ENCODE peak calls at places on chromosomes 12 and 14, in nine cellular contexts. Q is uterus; J is SJSA1; H is fibroblast of lung; Z is IMR-90; L is ovary; P is CD8-positive, alpha-beta memory T cell; T is neuronal stem cell; B is endothelial cell of umbilical vein. M is an unnamed sample.

GRCh38 chr14:64726585-64726890 is 22.3 kb downstream of the PLEKHG3 start:
- DNase-seq in H (no peak), J (no peak), Z (peak; percentile 60), L (no peak), T (no peak), P (no peak), B (no peak), Q (peak; percentile 59), M (peak; percentile 64)

GRCh38 chr14:34562776-34563150 is 23.3 kb upstream of the EAPP start:
- DNase-seq in B (no peak), Q (no peak), P (no peak), T (no peak), L (no peak), J (no peak), H (no peak), Z (no peak), M (no peak)

GRCh38 chr12:24728366-24728765 is 220.5 kb downstream of the BCAT1 start:
- DNase-seq in H (peak; percentile 72), T (no peak), Z (peak; percentile 55), L (no peak), B (peak; percentile 31), Q (no peak), P (no peak), J (no peak), M (no peak)

GRCh38 chr14:26173581-26173980 is 424.3 kb downstream of the NOVA1 start:
- DNase-seq in Z (no peak), P (no peak), L (no peak), Q (no peak), J (no peak), B (no peak), H (peak; percentile 0), T (no peak), M (no peak)

GRCh38 chr12:127550271-127550670 is 716.7 kb upstream of the TMEM132C start:
- DNase-seq in J (peak; percentile 15), H (peak; percentile 5), Q (no peak), T (no peak), B (no peak), Z (peak; percentile 55), L (no peak), P (no peak), M (no peak)

GRCh38 chr12:75877588-75878381 is 153.8 kb downstream of the PHLDA1 start:
- DNase-seq in Q (no peak), B (peak; percentile 28), L (peak; percentile 50), H (peak; percentile 49), P (no peak), Z (peak; percentile 34), T (no peak), J (no peak), M (no peak)

GRCh38 chr14:97159124-97159523 is 361.9 kb downstream of the VRK1 start:
- DNase-seq in P (no peak), T (no peak), J (no peak), B (no peak), H (no peak), Q (no peak), L (no peak), Z (no peak), M (no peak)

GRCh38 chr12:52044284-52044983 is 6.8 kb upstream of the NR4A1 start:
- DNase-seq in H (peak; percentile 79), P (no peak), J (no peak), Z (no peak), Q (peak; percentile 93), B (peak; percentile 70), T (no peak), L (peak; percentile 92), M (no peak)

GRCh38 chr12:126936181-126936851 is 1330.7 kb upstream of the TMEM132C start:
- DNase-seq in P (no peak), T (no peak), L (no peak), B (no peak), H (no peak), Q (no peak), Z (no peak), J (no peak), M (no peak)

GRCh38 chr12:51833446-51834227 is 14.9 kb downstream of the FIGNL2 start:
- DNase-seq in Z (no peak), P (no peak), Q (no peak), J (no peak), B (no peak), H (no peak), L (no peak), T (no peak), M (no peak)

GRCh38 chr12:103392722-103393121 is 103.0 kb downstream of the C12orf42 start:
- DNase-seq in B (no peak), P (no peak), Z (no peak), Q (no peak), L (no peak), H (no peak), T (no peak), J (no peak), M (no peak)

GRCh38 chr12:109815225-109815624 is 18.0 kb downstream of the TRPV4 start:
- DNase-seq in B (no peak), Q (no peak), L (no peak), H (no peak), P (no peak), T (no peak), J (no peak), Z (no peak), M (no peak)

GRCh38 chr12:124698211-124698997 is 131.0 kb upstream of the NCOR2 start:
- DNase-seq in H (no peak), L (no peak), Q (no peak), B (no peak), Z (peak; percentile 19), J (peak; percentile 91), T (no peak), P (no peak), M (no peak)

GRCh38 chr12:43338848-43339526 is 213.0 kb downstream of the ADAMTS20 start:
- DNase-seq in T (peak; percentile 49), J (peak; percentile 17), P (no peak), H (peak; percentile 79), Z (peak; percentile 76), B (peak; percentile 86), Q (no peak), L (no peak), M (no peak)

DNA sequence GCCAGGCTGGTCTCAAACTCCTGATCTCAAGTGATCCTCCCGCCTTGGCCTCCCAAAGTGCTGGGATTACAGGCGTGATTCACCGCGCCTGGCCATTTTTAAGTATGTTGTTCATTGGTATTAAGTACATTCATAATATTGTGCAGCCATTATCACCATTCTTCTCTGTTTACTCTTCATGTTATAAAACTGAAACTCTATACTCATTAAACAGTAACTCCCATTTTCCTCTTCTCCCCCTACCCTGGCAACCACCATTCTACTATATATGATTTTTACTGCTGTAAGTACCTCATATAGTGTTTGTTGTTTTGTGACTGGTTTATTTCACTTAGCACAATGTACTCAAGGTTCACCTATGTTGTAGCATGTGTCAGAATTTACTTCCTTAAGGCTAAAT is 23.1 kb downstream of the METAP2 start:
- DNase-seq in J (no peak), H (no peak), P (no peak), Q (no peak), Z (no peak), B (no peak), L (no peak), T (no peak), M (no peak)
- H3K36me3 ChIP-seq in J (peaks cover 74% of the 10 kb centered on the region), H (no peaks in the 10 kb centered on the region), P (peaks cover 31% of the 10 kb centered on the region), Q (no peaks in the 10 kb centered on the region), Z (peaks cover 37% of the 10 kb centered on the region), B (peaks cover 26% of the 10 kb centered on the region), L (no peaks in the 10 kb centered on the region), T (peaks cover 10% of the 10 kb centered on the region), M (peaks cover 17% of the 10 kb centered on the region)

GRCh38 chr12:65827827-65828231 is 3.5 kb downstream of the HMGA2 start:
- DNase-seq in Q (no peak), T (no peak), B (peak; percentile 64), H (peak; percentile 63), L (no peak), Z (no peak), J (peak; percentile 99), P (no peak), M (no peak)

GRCh38 chr12:65824314-65824563 is at the start of gene HMGA2:
- DNase-seq in P (no peak), Q (no peak), T (peak; percentile 72), J (no peak), B (peak; percentile 83), L (peak; percentile 28), H (peak; percentile 89), Z (peak; percentile 84), M (no peak)

GRCh38 chr12:65825323-65825572 is 965 bp downstream of the HMGA2 start:
- DNase-seq in H (no peak), B (no peak), P (no peak), J (no peak), T (no peak), L (no peak), Q (no peak), Z (no peak), M (no peak)

GRCh38 chr12:65826513-65827171 is 2.4 kb downstream of the HMGA2 start:
- DNase-seq in T (no peak), J (peak; percentile 100), B (peak; percentile 74), H (peak; percentile 82), Q (no peak), Z (peak; percentile 67), P (no peak), L (no peak), M (no peak)

GRCh38 chr12:65825573-65826512 is 1.6 kb downstream of the HMGA2 start:
- DNase-seq in Z (peak; percentile 41), L (peak; percentile 18), Q (no peak), J (peak; percentile 99), H (peak; percentile 57), B (peak; percentile 67), P (no peak), T (peak; percentile 48), M (no peak)
- H3K27ac ChIP-seq in Z (peak overlapping the region; percentile 99), L (no peak overlapping the region), Q (no peak overlapping the region), J (peak overlapping the region; percentile 81), H (peak overlapping the region; percentile 93), B (peak overlapping the region; percentile 71), P (no peak overlapping the region), T (peak overlapping the region; percentile 99), M (peak overlapping the region; percentile 85)

DNA sequence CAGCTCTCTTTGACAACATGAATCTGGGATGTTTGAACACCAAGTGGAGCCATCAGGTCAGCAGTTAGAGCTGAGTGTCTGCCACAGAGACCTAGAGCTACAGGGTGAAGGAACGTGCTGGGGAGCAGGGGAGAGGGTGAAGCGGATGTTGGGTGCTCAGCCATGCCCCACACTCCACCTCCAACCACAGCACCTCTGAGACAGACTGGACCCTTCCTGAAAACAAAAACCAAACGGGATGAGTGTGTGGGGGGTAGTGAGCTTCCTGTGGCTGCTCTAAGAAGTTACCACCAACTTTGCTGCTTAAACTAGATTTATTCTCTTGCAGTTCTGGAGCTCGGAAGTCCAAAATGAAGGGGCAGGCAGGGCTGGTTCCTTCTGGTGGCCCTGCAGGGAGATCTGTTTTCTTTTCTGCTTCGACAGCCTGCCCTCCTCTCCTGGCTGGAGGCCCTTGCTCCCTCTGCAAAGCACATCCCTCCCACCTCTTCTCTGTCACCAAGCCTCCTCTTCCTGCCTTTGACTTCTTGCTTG is 5.6 kb upstream of the GOLGA3 start:
- DNase-seq in P (peak; percentile 65), T (no peak), Z (no peak), L (no peak), H (no peak), J (no peak), Q (no peak), B (no peak), M (no peak)
- H3K36me3 ChIP-seq in P (no peaks in the 10 kb centered on the region), T (peaks cover 2% of the 10 kb centered on the region), Z (peaks cover 27% of the 10 kb centered on the region), L (no peaks in the 10 kb centered on the region), H (peaks cover 8% of the 10 kb centered on the region), J (no peaks in the 10 kb centered on the region), Q (no peaks in the 10 kb centered on the region), B (no peaks in the 10 kb centered on the region), M (peaks cover 62% of the 10 kb centered on the region)

DNA sequence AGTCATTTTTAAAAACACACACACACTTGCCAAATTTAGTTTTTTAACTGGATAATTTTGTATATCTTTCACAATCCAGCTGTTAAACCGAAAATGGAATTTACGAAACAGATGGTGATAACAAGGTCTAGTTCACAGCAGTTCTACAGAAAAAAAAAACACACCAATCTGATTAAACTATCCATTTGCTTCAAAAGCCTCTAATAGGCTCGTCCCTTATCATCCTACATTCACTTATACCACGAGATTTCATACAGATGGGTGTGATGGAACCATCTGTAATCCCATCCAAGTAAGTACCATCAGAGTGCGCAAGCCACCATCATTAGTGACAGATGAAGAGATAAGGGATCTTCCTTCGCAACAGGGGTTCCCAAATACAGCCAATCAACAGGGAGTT is 20.1 kb downstream of the GCH1 start:
- DNase-seq in Q (no peak), B (no peak), T (no peak), L (no peak), Z (no peak), J (no peak), H (no peak), P (no peak), M (no peak)
- H3K27ac ChIP-seq in Q (peak overlapping the region; percentile 56), B (peak overlapping the region; percentile 49), T (no peak overlapping the region), L (no peak overlapping the region), Z (no peak overlapping the region), J (no peak overlapping the region), H (no peak overlapping the region), P (no peak overlapping the region), M (no peak overlapping the region)